ENCODE peak calls at places on chromosomes 3 and 15, in nine cellular contexts. G, M, U, W, X, Q, C, H and T are unnamed samples. For H3K4me1, the result is how much of the 10 kb centered on the place peaks cover.

GRCh38 chr15:83422090-83422489 is 25.1 kb upstream of the SH3GL3 start:
- DNase-seq in G (no peak), M (no peak), U (no peak), W (no peak), X (no peak), Q (no peak), C (no peak), H (no peak), T (no peak)

GRCh38 chr15:48800811-48801460 is 9.9 kb downstream of the CEP152 start:
- DNase-seq in G (no peak), M (no peak), U (no peak), W (no peak), X (peak), Q (no peak), C (no peak), H (no peak), T (no peak)

GRCh38 chr3:11808231-11808630 is 38.5 kb downstream of the TAMM41 start:
- DNase-seq in G (peak), M (no peak), U (no peak), W (no peak), X (no peak), Q (no peak), C (no peak), H (no peak), T (peak)

GRCh38 chr15:38829086-38829485 is 264.5 kb upstream of the RASGRP1 start:
- DNase-seq in G (no peak), M (no peak), U (no peak), W (no peak), X (no peak), Q (no peak), C (no peak), H (no peak), T (no peak)

GRCh38 chr3:3053974-3054373 is 56.2 kb downstream of the IL5RA start:
- DNase-seq in G (no peak), M (no peak), U (no peak), W (no peak), X (no peak), Q (no peak), C (no peak), H (no peak), T (no peak)

GRCh38 chr3:149654188-149654601 is 3.6 kb downstream of the WWTR1 start:
- DNase-seq in G (no peak), M (no peak), U (no peak), W (no peak), X (no peak), Q (no peak), C (no peak), H (no peak), T (no peak)

GRCh38 chr3:153372326-153372725 is 210.3 kb downstream of the RAP2B start:
- DNase-seq in G (no peak), M (no peak), U (peak), W (no peak), X (no peak), Q (no peak), C (no peak), H (no peak), T (no peak)

GRCh38 chr3:170467560-170467959 is 48.9 kb downstream of the CLDN11 start:
- DNase-seq in G (no peak), M (no peak), U (no peak), W (no peak), X (no peak), Q (no peak), C (no peak), H (no peak), T (no peak)

GRCh38 chr3:16048435-16049318 is 125.8 kb upstream of the GALNT15 start:
- DNase-seq in G (peak), M (no peak), U (no peak), W (no peak), X (peak), Q (peak), C (peak), H (no peak), T (peak)

GRCh38 chr15:40894689-40895308 is 549 bp downstream of the VPS18 start:
- DNase-seq in G (peak), M (no peak), U (no peak), W (peak), X (peak), Q (peak), C (no peak), H (no peak), T (peak)

GRCh38 chr3:43236008-43236407 is 50.3 kb upstream of the SNRK start:
- DNase-seq in G (no peak), M (no peak), U (no peak), W (no peak), X (no peak), Q (no peak), C (no peak), H (no peak), T (no peak)

DNA sequence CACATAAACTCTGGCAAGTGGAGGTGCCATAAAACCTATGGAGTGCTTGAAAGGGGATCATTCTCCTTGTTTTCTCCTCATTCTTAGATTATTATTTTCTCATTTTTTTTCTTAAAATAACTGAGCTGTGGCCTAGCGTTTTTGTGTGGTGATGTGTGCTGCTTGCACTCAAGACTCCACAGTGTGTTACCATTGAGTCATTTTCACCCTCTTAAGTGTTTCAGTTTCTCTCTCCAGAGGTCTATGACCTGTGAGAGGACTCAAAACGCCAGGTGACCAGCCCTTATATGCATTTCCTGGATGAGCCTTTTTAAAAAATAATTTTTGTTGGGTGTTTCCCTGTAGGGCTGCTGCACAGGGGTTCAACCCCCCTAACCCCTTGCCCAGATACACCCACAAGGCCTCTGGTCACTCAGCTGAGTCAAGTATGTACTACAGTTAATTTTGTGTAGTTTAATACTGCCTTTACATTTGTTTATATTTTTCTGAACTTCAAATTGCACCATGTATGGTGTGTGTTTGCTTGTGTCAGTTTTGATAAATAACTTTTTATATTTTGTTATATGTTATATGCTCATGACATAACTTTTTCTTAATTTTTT is 15.4 kb upstream of the BTLA start:
- DNase-seq in G (no peak), M (no peak), U (no peak), W (no peak), X (no peak), Q (no peak), C (no peak), H (no peak), T (no peak)
- TF ChIP-seq POLR2AphosphoS5 in G (no peak), M (no peak), U (no peak), W (no peak), X (no peak), Q (no peak), C (no peak), H (no peak), T (no peak)

GRCh38 chr3:194308635-194309213 is 42.4 kb downstream of the CPN2 start:
- DNase-seq in G (peak), M (peak), U (no peak), W (peak), X (no peak), Q (no peak), C (no peak), H (no peak), T (no peak)

GRCh38 chr3:194310060-194310481 is 41.1 kb downstream of the CPN2 start:
- DNase-seq in G (peak), M (peak), U (no peak), W (peak), X (no peak), Q (no peak), C (no peak), H (no peak), T (no peak)

GRCh38 chr3:194312186-194312742 is 38.9 kb downstream of the CPN2 start:
- DNase-seq in G (peak), M (peak), U (peak), W (peak), X (no peak), Q (no peak), C (no peak), H (no peak), T (peak)

GRCh38 chr3:194311000-194311399 is 40.1 kb downstream of the CPN2 start:
- DNase-seq in G (no peak), M (no peak), U (no peak), W (no peak), X (no peak), Q (no peak), C (no peak), H (no peak), T (no peak)

DNA sequence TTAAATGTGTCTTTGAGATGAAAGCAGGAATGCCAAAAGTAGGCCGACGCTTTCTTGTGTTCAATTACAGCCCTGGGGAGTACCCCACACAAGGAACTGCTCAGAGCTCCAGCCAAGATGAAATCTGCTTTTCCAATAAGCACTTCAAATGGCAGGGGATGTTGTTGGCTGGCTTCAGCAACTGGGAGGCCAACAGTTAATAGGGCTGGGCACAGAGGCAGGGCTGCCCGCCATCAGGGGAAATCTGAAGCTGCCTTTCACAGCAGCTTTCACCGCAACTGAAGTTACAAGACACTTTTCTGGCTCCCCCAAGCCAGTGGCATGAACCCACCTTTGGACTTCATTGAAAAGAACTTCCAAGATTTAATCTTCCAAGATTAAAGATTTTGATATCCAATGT is 40.6 kb downstream of the CPN2 start:
- DNase-seq in G (no peak), M (peak), U (no peak), W (peak), X (no peak), Q (no peak), C (no peak), H (no peak), T (no peak)
- H3K4me1 ChIP-seq in G (under half), M (half or more), U (under half), W (half or more), X (under half), Q (under half), C (under half), H (under half), T (under half)

GRCh38 chr15:97688177-97688576 is 272.3 kb upstream of the ARRDC4 start:
- DNase-seq in G (no peak), M (no peak), U (no peak), W (no peak), X (no peak), Q (no peak), C (no peak), H (no peak), T (no peak)

GRCh38 chr15:97691799-97692198 is 268.7 kb upstream of the ARRDC4 start:
- DNase-seq in G (no peak), M (no peak), U (no peak), W (no peak), X (no peak), Q (no peak), C (no peak), H (peak), T (peak)

GRCh38 chr15:97694456-97694855 is 266.0 kb upstream of the ARRDC4 start:
- DNase-seq in G (no peak), M (no peak), U (no peak), W (no peak), X (no peak), Q (no peak), C (no peak), H (no peak), T (no peak)

GRCh38 chr15:97688886-97689285 is 271.6 kb upstream of the ARRDC4 start:
- DNase-seq in G (no peak), M (no peak), U (no peak), W (no peak), X (no peak), Q (no peak), C (no peak), H (no peak), T (no peak)

DNA sequence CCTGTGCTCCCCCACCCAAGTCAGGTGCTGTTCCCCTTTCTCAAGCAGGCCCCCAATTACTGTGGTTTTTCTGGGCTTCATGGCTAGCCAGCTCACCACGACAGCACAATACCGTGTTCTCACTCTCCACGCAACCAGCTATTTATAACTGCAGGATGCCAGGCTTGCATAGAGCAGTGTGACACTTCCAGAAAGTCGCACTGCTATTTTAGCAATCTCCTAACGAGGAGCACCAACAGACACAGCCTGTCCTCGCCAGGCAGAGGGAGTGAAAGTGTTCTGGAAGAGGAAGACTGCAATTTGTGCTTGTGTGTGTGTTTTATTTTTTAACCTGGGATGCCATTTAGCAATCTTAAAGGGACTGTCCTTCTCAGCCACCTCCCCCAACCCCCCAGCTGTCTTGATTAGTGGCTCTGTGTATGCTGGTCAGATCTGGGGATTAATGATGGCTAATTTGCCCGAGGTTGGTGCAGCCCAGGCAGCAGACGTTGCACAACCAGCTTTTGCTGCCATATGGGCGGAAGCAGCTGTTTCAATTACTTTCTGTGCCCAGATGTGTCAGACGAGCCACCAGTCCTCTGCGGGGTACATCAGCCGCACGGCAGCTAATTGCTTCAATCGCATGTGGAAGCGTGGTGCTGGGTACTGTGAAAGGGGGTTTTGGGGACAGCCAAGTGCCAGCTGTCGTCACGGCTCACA is 268.0 kb upstream of the ARRDC4 start:
- DNase-seq in G (no peak), M (no peak), U (no peak), W (no peak), X (no peak), Q (no peak), C (no peak), H (no peak), T (no peak)
- TF ChIP-seq POLR2AphosphoS5 in G (no peak), M (no peak), U (no peak), W (no peak), X (no peak), Q (no peak), C (no peak), H (no peak), T (no peak)

GRCh38 chr15:70087708-70088352 is 9.9 kb downstream of the TLE3 start:
- DNase-seq in G (no peak), M (no peak), U (no peak), W (peak), X (no peak), Q (no peak), C (no peak), H (no peak), T (no peak)

GRCh38 chr15:70089692-70089971 is 8.1 kb downstream of the TLE3 start:
- DNase-seq in G (no peak), M (no peak), U (no peak), W (no peak), X (no peak), Q (no peak), C (no peak), H (no peak), T (no peak)

GRCh38 chr15:70088887-70089691 is 8.6 kb downstream of the TLE3 start:
- DNase-seq in G (no peak), M (no peak), U (no peak), W (peak), X (no peak), Q (no peak), C (no peak), H (no peak), T (no peak)

GRCh38 chr15:70086636-70087035 is 11.1 kb downstream of the TLE3 start:
- DNase-seq in G (no peak), M (no peak), U (no peak), W (peak), X (peak), Q (no peak), C (no peak), H (no peak), T (no peak)

DNA sequence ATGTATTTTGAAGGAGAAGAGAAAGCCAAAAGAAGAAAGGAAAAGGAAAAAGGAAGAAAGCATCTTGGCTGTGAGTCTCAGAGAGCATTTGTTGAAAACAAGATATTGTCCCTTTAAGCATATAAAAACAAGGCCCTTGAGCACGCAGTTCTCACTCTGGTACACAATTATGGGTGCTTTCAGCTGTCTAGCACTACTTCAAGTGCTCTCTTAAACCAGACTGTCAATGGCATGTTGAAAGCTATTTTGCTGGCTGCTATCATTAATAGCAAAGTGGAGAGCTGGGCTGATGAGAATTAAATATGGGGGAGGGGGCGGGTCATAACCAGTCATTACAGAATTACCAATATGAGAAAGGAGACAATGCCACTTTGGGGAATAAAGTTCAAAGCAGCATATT is 9.3 kb downstream of the TLE3 start:
- DNase-seq in G (no peak), M (no peak), U (no peak), W (no peak), X (no peak), Q (no peak), C (no peak), H (no peak), T (no peak)
- H3K4me1 ChIP-seq in G (half or more), M (half or more), U (under half), W (half or more), X (under half), Q (half or more), C (half or more), H (under half), T (half or more)